ENCODE peak calls at places on chromosome 13, in nine cellular contexts. Q, P, Y, B, Z, M, V, S and W are unnamed samples.

GRCh38 chr13:99329477-99329876 is 22.3 kb upstream of the GPR183 start:
- DNase-seq in Q (no peak), P (no peak), Y (no peak), B (no peak), Z (no peak), M (no peak), V (no peak), S (no peak), W (no peak)

GRCh38 chr13:95677564-95678386 is 836 bp downstream of the DNAJC3 start:
- DNase-seq in Q (no peak), P (no peak), Y (no peak), B (peak; percentile 22), Z (no peak), M (peak; percentile 51), V (no peak), S (peak; percentile 18), W (peak; percentile 19)

GRCh38 chr13:54912367-54912766 is 1883.8 kb downstream of the OLFM4 start:
- DNase-seq in Q (no peak), P (no peak), Y (no peak), B (no peak), Z (no peak), M (no peak), V (no peak), S (no peak), W (no peak)

GRCh38 chr13:76622336-76623045 is 263.7 kb downstream of the KCTD12 start:
- DNase-seq in Q (no peak), P (no peak), Y (no peak), B (no peak), Z (no peak), M (peak; percentile 41), V (no peak), S (no peak), W (no peak)

GRCh38 chr13:99083976-99084375 is 106.1 kb upstream of the DOCK9 start:
- DNase-seq in Q (no peak), P (no peak), Y (no peak), B (no peak), Z (no peak), M (no peak), V (no peak), S (no peak), W (no peak)

GRCh38 chr13:76522083-76522755 is 364.0 kb downstream of the KCTD12 start:
- DNase-seq in Q (no peak), P (no peak), Y (no peak), B (no peak), Z (no peak), M (no peak), V (no peak), S (peak; percentile 18), W (no peak)

GRCh38 chr13:101397742-101398141 is 18.6 kb downstream of the NALCN start:
- DNase-seq in Q (no peak), P (no peak), Y (no peak), B (peak; percentile 82), Z (peak; percentile 66), M (no peak), V (peak; percentile 62), S (peak; percentile 92), W (peak; percentile 71)

GRCh38 chr13:72221276-72221962 is 354.4 kb upstream of the DACH1 start:
- DNase-seq in Q (no peak), P (no peak), Y (no peak), B (peak; percentile 10), Z (no peak), M (no peak), V (no peak), S (no peak), W (peak; percentile 26)

GRCh38 chr13:37918116-37919100 is 48.8 kb upstream of the TRPC4 start:
- DNase-seq in Q (no peak), P (no peak), Y (no peak), B (no peak), Z (no peak), M (no peak), V (no peak), S (no peak), W (no peak)

GRCh38 chr13:25217023-25217909 is 45.2 kb upstream of the AMER2 start:
- DNase-seq in Q (no peak), P (no peak), Y (no peak), B (no peak), Z (no peak), M (no peak), V (no peak), S (peak; percentile 51), W (peak; percentile 11)

GRCh38 chr13:51849145-51850101 is 4.4 kb upstream of the TMEM272 start:
- DNase-seq in Q (peak; percentile 28), P (no peak), Y (no peak), B (peak; percentile 20), Z (no peak), M (no peak), V (no peak), S (peak; percentile 23), W (peak; percentile 46)

GRCh38 chr13:59623516-59623915 is 540.2 kb downstream of the DIAPH3 start:
- DNase-seq in Q (no peak), P (no peak), Y (no peak), B (no peak), Z (no peak), M (no peak), V (no peak), S (no peak), W (no peak)

GRCh38 chr13:84239032-84239431 is 356.8 kb upstream of the SLITRK1 start:
- DNase-seq in Q (no peak), P (no peak), Y (no peak), B (no peak), Z (no peak), M (no peak), V (no peak), S (no peak), W (no peak)

GRCh38 chr13:41916173-41916954 is 44.5 kb downstream of the VWA8 start:
- DNase-seq in Q (peak; percentile 90), P (no peak), Y (no peak), B (peak; percentile 84), Z (peak; percentile 66), M (no peak), V (no peak), S (peak; percentile 90), W (no peak)

GRCh38 chr13:102726430-102726829 is 31.6 kb upstream of the METTL21C start:
- DNase-seq in Q (no peak), P (no peak), Y (no peak), B (peak; percentile 21), Z (no peak), M (no peak), V (no peak), S (no peak), W (no peak)

GRCh38 chr13:79799466-79799865 is 318.5 kb downstream of the NDFIP2 start:
- DNase-seq in Q (no peak), P (no peak), Y (no peak), B (no peak), Z (no peak), M (no peak), V (no peak), S (no peak), W (no peak)

GRCh38 chr13:102598061-102598460 is 1.3 kb downstream of the TPP2 start:
- DNase-seq in Q (no peak), P (no peak), Y (no peak), B (no peak), Z (no peak), M (no peak), V (no peak), S (peak; percentile 2), W (no peak)

GRCh38 chr13:51330741-51331140 is 8.8 kb upstream of the SERPINE3 start:
- DNase-seq in Q (peak; percentile 79), P (no peak), Y (no peak), B (peak; percentile 5), Z (no peak), M (no peak), V (peak; percentile 55), S (peak; percentile 75), W (no peak)

GRCh38 chr13:113182046-113182445 is 23.6 kb downstream of the PROZ start:
- DNase-seq in Q (no peak), P (no peak), Y (no peak), B (no peak), Z (no peak), M (no peak), V (no peak), S (peak; percentile 51), W (no peak)

GRCh38 chr13:31772231-31772630 is 32.9 kb downstream of the RXFP2 start:
- DNase-seq in Q (no peak), P (no peak), Y (no peak), B (no peak), Z (no peak), M (no peak), V (no peak), S (no peak), W (no peak)

GRCh38 chr13:95360464-95361097 is 59.3 kb upstream of the ABCC4 start:
- DNase-seq in Q (no peak), P (no peak), Y (no peak), B (no peak), Z (no peak), M (no peak), V (no peak), S (peak; percentile 18), W (no peak)

GRCh38 chr13:57311009-57311586 is 144.1 kb downstream of the PRR20E start:
- DNase-seq in Q (no peak), P (no peak), Y (no peak), B (no peak), Z (no peak), M (no peak), V (no peak), S (no peak), W (no peak)

GRCh38 chr13:20101467-20102316 is 59.2 kb downstream of the GJA3 start:
- DNase-seq in Q (no peak), P (no peak), Y (no peak), B (no peak), Z (no peak), M (no peak), V (no peak), S (no peak), W (no peak)

GRCh38 chr13:95292622-95293021 is 8.6 kb downstream of the ABCC4 start:
- DNase-seq in Q (no peak), P (no peak), Y (no peak), B (no peak), Z (no peak), M (no peak), V (no peak), S (no peak), W (no peak)

GRCh38 chr13:52371736-52372247 is 34.2 kb downstream of the THSD1 start:
- DNase-seq in Q (no peak), P (no peak), Y (no peak), B (peak; percentile 53), Z (no peak), M (no peak), V (no peak), S (peak; percentile 87), W (peak; percentile 23)

GRCh38 chr13:82165396-82166174 is 1716.7 kb downstream of the SLITRK1 start:
- DNase-seq in Q (no peak), P (no peak), Y (no peak), B (no peak), Z (no peak), M (no peak), V (no peak), S (no peak), W (peak; percentile 40)

GRCh38 chr13:107721436-107721835 is 493.9 kb downstream of the LIG4 start:
- DNase-seq in Q (no peak), P (no peak), Y (no peak), B (peak; percentile 19), Z (no peak), M (no peak), V (no peak), S (no peak), W (no peak)

GRCh38 chr13:41402695-41403511 is 54.4 kb upstream of the RGCC start:
- DNase-seq in Q (no peak), P (no peak), Y (no peak), B (no peak), Z (no peak), M (no peak), V (no peak), S (no peak), W (no peak)

GRCh38 chr13:35714588-35714987 is 238.1 kb upstream of the MAB21L1 start:
- DNase-seq in Q (no peak), P (no peak), Y (no peak), B (no peak), Z (no peak), M (no peak), V (no peak), S (no peak), W (no peak)

GRCh38 chr13:19766637-19767036 is 16.1 kb downstream of the PSPC1 start:
- DNase-seq in Q (no peak), P (no peak), Y (no peak), B (no peak), Z (no peak), M (no peak), V (no peak), S (no peak), W (no peak)